ENCODE peak calls at places on chromosome 10, in six cellular contexts. One of them, this sample, is unnamed.

GRCh38 chr10:72173635-72174296 is 42.0 kb upstream of the ANAPC16 start:
- DNase-seq in H9: no peak
- DNase-seq in IMR-90: peak
- DNase-seq in MM.1S: no peak
- DNase-seq in mesenchymal stem cell: peak
- DNase-seq in HCT116: peak
- DNase-seq in this sample: peak

GRCh38 chr10:14751576-14752330 is 22.9 kb downstream of the FAM107B start:
- DNase-seq in H9: no peak
- DNase-seq in MM.1S: no peak
- DNase-seq in IMR-90: peak
- DNase-seq in mesenchymal stem cell: peak
- DNase-seq in HCT116: no peak
- DNase-seq in this sample: peak

GRCh38 chr10:95414016-95414830 is 123.4 kb upstream of the PDLIM1 start:
- DNase-seq in H9: no peak
- DNase-seq in MM.1S: no peak
- DNase-seq in IMR-90: no peak
- DNase-seq in mesenchymal stem cell: no peak
- DNase-seq in HCT116: no peak
- DNase-seq in this sample: no peak

GRCh38 chr10:132654708-132655661 is 117.4 kb downstream of the INPP5A start:
- DNase-seq in IMR-90: peak
- DNase-seq in H9: peak
- DNase-seq in mesenchymal stem cell: peak
- DNase-seq in HCT116: peak
- DNase-seq in MM.1S: no peak
- DNase-seq in this sample: peak

GRCh38 chr10:99698504-99699080 is 33.3 kb downstream of the COX15 start:
- DNase-seq in IMR-90: no peak
- DNase-seq in mesenchymal stem cell: no peak
- DNase-seq in H9: no peak
- DNase-seq in HCT116: no peak
- DNase-seq in MM.1S: no peak
- DNase-seq in this sample: no peak

GRCh38 chr10:111973306-111973705 is 210.3 kb downstream of the GPAM start:
- DNase-seq in IMR-90: no peak
- DNase-seq in mesenchymal stem cell: no peak
- DNase-seq in HCT116: no peak
- DNase-seq in H9: no peak
- DNase-seq in MM.1S: no peak
- DNase-seq in this sample: no peak

GRCh38 chr10:14617125-14617524 is 157.6 kb downstream of the FAM107B start:
- DNase-seq in mesenchymal stem cell: no peak
- DNase-seq in MM.1S: no peak
- DNase-seq in H9: no peak
- DNase-seq in HCT116: no peak
- DNase-seq in IMR-90: no peak
- DNase-seq in this sample: no peak

GRCh38 chr10:121404611-121405010 is 193.6 kb downstream of the FGFR2 start:
- DNase-seq in MM.1S: no peak
- DNase-seq in IMR-90: no peak
- DNase-seq in mesenchymal stem cell: no peak
- DNase-seq in H9: no peak
- DNase-seq in HCT116: no peak
- DNase-seq in this sample: no peak

GRCh38 chr10:61903991-61904350 is 2.5 kb downstream of the ARID5B start:
- DNase-seq in H9: no peak
- DNase-seq in IMR-90: peak
- DNase-seq in HCT116: no peak
- DNase-seq in mesenchymal stem cell: peak
- DNase-seq in MM.1S: no peak
- DNase-seq in this sample: no peak

GRCh38 chr10:67976292-67977245 is 92.1 kb downstream of the SIRT1 start:
- DNase-seq in HCT116: no peak
- DNase-seq in IMR-90: peak
- DNase-seq in H9: peak
- DNase-seq in MM.1S: no peak
- DNase-seq in mesenchymal stem cell: no peak
- DNase-seq in this sample: no peak

GRCh38 chr10:120493411-120494312 is 36.6 kb downstream of the PLPP4 start:
- DNase-seq in mesenchymal stem cell: no peak
- DNase-seq in HCT116: no peak
- DNase-seq in MM.1S: peak
- DNase-seq in H9: no peak
- DNase-seq in IMR-90: no peak
- DNase-seq in this sample: no peak

GRCh38 chr10:24196426-24197039 is 12.4 kb upstream of the KIAA1217 start:
- DNase-seq in H9: peak
- DNase-seq in IMR-90: peak
- DNase-seq in MM.1S: peak
- DNase-seq in HCT116: peak
- DNase-seq in mesenchymal stem cell: peak
- DNase-seq in this sample: peak

GRCh38 chr10:127563718-127564553 is 14.8 kb downstream of the NPS start:
- DNase-seq in H9: peak
- DNase-seq in MM.1S: peak
- DNase-seq in HCT116: peak
- DNase-seq in IMR-90: no peak
- DNase-seq in mesenchymal stem cell: no peak
- DNase-seq in this sample: peak

GRCh38 chr10:19925064-19925463 is 108.8 kb downstream of the PLXDC2 start:
- DNase-seq in HCT116: no peak
- DNase-seq in H9: no peak
- DNase-seq in MM.1S: no peak
- DNase-seq in IMR-90: no peak
- DNase-seq in mesenchymal stem cell: no peak
- DNase-seq in this sample: no peak

GRCh38 chr10:43320226-43320625 is 51.2 kb upstream of the FXYD4 start:
- DNase-seq in HCT116: no peak
- DNase-seq in H9: no peak
- DNase-seq in IMR-90: no peak
- DNase-seq in mesenchymal stem cell: no peak
- DNase-seq in MM.1S: no peak
- DNase-seq in this sample: no peak

GRCh38 chr10:23345861-23346260 is 1.3 kb upstream of the C10orf67 start:
- DNase-seq in H9: no peak
- DNase-seq in HCT116: no peak
- DNase-seq in mesenchymal stem cell: peak
- DNase-seq in IMR-90: peak
- DNase-seq in MM.1S: no peak
- DNase-seq in this sample: no peak

GRCh38 chr10:22801759-22802158 is 87.4 kb upstream of the PIP4K2A start:
- DNase-seq in IMR-90: no peak
- DNase-seq in mesenchymal stem cell: peak
- DNase-seq in HCT116: no peak
- DNase-seq in H9: no peak
- DNase-seq in MM.1S: no peak
- DNase-seq in this sample: no peak

GRCh38 chr10:572066-572465 is 117.4 kb downstream of the DIP2C start:
- DNase-seq in mesenchymal stem cell: no peak
- DNase-seq in IMR-90: no peak
- DNase-seq in H9: no peak
- DNase-seq in MM.1S: no peak
- DNase-seq in HCT116: no peak
- DNase-seq in this sample: no peak

GRCh38 chr10:114661212-114661611 is 3.1 kb upstream of the ABLIM1 start:
- DNase-seq in HCT116: no peak
- DNase-seq in mesenchymal stem cell: no peak
- DNase-seq in IMR-90: no peak
- DNase-seq in MM.1S: no peak
- DNase-seq in H9: no peak
- DNase-seq in this sample: no peak

GRCh38 chr10:90742189-90742588 is 115.7 kb downstream of the HTR7 start:
- DNase-seq in HCT116: peak
- DNase-seq in MM.1S: no peak
- DNase-seq in mesenchymal stem cell: peak
- DNase-seq in IMR-90: peak
- DNase-seq in H9: no peak
- DNase-seq in this sample: no peak

GRCh38 chr10:119270893-119271361 is 63.6 kb downstream of the GRK5 start:
- DNase-seq in HCT116: peak
- DNase-seq in IMR-90: peak
- DNase-seq in mesenchymal stem cell: no peak
- DNase-seq in H9: no peak
- DNase-seq in MM.1S: peak
- DNase-seq in this sample: no peak

GRCh38 chr10:33129181-33129928 is 171.3 kb upstream of the ITGB1 start:
- DNase-seq in HCT116: no peak
- DNase-seq in H9: no peak
- DNase-seq in IMR-90: peak
- DNase-seq in mesenchymal stem cell: peak
- DNase-seq in MM.1S: no peak
- DNase-seq in this sample: no peak

GRCh38 chr10:63206576-63206975 is 73.4 kb downstream of the NRBF2 start:
- DNase-seq in HCT116: no peak
- DNase-seq in MM.1S: peak
- DNase-seq in mesenchymal stem cell: no peak
- DNase-seq in IMR-90: peak
- DNase-seq in H9: no peak
- DNase-seq in this sample: no peak

GRCh38 chr10:46553238-46554049 is 3.0 kb downstream of the GPRIN2 start:
- DNase-seq in H9: peak
- DNase-seq in HCT116: no peak
- DNase-seq in IMR-90: no peak
- DNase-seq in mesenchymal stem cell: no peak
- DNase-seq in MM.1S: no peak
- DNase-seq in this sample: no peak

GRCh38 chr10:46555713-46556514 is 544 bp downstream of the GPRIN2 start:
- DNase-seq in MM.1S: peak
- DNase-seq in H9: peak
- DNase-seq in IMR-90: no peak
- DNase-seq in mesenchymal stem cell: no peak
- DNase-seq in HCT116: no peak
- DNase-seq in this sample: peak

GRCh38 chr10:46554166-46554781 is 2.2 kb downstream of the GPRIN2 start:
- DNase-seq in IMR-90: no peak
- DNase-seq in mesenchymal stem cell: no peak
- DNase-seq in HCT116: no peak
- DNase-seq in MM.1S: no peak
- DNase-seq in H9: peak
- DNase-seq in this sample: no peak

GRCh38 chr10:46556515-46557318 is at the start of gene GPRIN2:
- DNase-seq in MM.1S: peak
- DNase-seq in IMR-90: no peak
- DNase-seq in HCT116: no peak
- DNase-seq in H9: peak
- DNase-seq in mesenchymal stem cell: no peak
- DNase-seq in this sample: peak

DNA sequence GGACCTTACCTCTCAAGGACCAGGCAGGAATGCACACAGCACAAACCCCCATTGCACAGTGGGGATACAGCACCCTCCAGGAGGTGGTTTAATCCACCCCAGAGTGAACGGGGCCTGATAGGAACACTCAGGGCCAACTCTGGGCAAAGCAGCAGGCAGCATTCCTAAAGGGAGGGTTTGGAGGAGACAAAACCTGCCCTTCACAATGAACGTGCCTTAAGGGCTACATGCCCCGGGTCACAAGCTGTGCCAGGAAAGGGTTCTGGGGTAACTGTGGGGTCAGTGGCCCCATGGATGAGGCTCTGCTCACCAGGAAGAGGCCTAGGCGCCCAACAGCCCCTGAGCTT is 1.1 kb downstream of the GPRIN2 start:
- DNase-seq in MM.1S: no peak
- DNase-seq in H9: peak
- DNase-seq in IMR-90: no peak
- DNase-seq in HCT116: no peak
- DNase-seq in mesenchymal stem cell: no peak
- DNase-seq in this sample: peak
- H3K4me2 ChIP-seq in MM.1S: no peak
- H3K4me2 ChIP-seq in H9: peak
- H3K4me2 ChIP-seq in IMR-90: no peak
- H3K4me2 ChIP-seq in HCT116: peak
- H3K4me2 ChIP-seq in mesenchymal stem cell: no peak
- H3K4me2 ChIP-seq in this sample: peak

GRCh38 chr10:104307576-104308438 is 30.5 kb downstream of the ITPRIP start:
- DNase-seq in mesenchymal stem cell: no peak
- DNase-seq in IMR-90: no peak
- DNase-seq in H9: no peak
- DNase-seq in HCT116: no peak
- DNase-seq in MM.1S: no peak
- DNase-seq in this sample: no peak
- H3K4me2 ChIP-seq in mesenchymal stem cell: no peak
- H3K4me2 ChIP-seq in IMR-90: no peak
- H3K4me2 ChIP-seq in H9: no peak
- H3K4me2 ChIP-seq in HCT116: no peak
- H3K4me2 ChIP-seq in MM.1S: peak
- H3K4me2 ChIP-seq in this sample: no peak

DNA sequence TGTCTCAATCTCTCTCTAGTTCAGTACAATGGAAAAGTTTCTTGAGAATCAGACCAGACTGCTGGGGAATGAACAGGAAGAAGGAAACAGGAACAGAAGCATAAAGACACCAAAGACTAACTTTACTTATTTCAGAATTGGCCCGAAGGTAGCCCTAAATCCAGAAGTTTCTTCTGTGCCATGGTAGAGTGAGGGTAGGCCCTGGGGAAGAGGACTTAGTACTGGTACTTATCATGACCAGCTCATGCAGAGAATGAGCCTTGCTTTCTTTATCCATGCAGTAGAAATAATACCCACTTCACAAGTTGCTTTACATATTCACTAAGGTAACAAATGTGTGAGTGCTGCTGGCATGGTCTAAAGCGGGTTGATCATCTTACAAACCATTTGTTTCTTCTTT is 153.8 kb downstream of the CELF2 start:
- DNase-seq in H9: no peak
- DNase-seq in mesenchymal stem cell: no peak
- DNase-seq in HCT116: no peak
- DNase-seq in IMR-90: no peak
- DNase-seq in MM.1S: peak
- DNase-seq in this sample: no peak
- H3K4me2 ChIP-seq in H9: no peak
- H3K4me2 ChIP-seq in mesenchymal stem cell: no peak
- H3K4me2 ChIP-seq in HCT116: no peak
- H3K4me2 ChIP-seq in IMR-90: no peak
- H3K4me2 ChIP-seq in MM.1S: peak
- H3K4me2 ChIP-seq in this sample: no peak

DNA sequence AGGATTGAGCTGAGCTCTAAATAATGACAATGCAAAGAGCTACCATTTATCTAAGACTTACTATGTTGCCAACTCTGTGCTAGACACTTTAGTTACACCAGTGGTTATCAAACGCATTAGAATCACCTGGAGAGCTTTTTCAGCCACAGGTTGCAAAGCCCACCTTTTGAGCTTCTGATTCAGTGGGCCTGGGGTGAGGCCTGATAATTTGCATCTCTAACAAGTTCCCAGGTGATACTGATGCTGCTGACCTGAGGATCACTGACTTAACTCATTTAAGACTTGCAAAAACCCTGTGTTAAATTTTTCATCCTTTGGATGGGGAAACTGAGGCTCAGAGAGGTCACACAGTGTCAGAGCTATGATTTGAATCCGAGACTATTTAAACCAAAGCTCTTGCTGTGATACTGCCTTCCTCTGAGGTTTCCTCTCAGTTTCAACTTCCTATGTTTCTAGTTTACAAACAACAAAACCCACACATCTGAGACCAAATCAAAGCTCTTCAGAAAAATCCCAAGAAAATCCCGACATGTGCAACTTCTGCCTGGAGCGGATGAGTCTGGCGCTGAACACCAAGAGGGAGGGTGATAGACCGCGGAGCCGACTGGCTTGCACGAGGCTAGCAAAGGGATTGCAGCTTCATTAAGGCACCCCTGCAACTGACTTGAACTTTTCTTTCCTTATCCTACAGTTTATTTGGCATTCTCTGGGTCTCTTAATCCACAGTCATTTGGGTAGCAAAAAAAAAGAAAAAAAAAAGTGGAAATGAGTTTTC is 124.9 kb downstream of the CYP26A1 start:
- DNase-seq in HCT116: no peak
- DNase-seq in H9: no peak
- DNase-seq in MM.1S: no peak
- DNase-seq in IMR-90: peak
- DNase-seq in mesenchymal stem cell: peak
- DNase-seq in this sample: peak
- H3K4me2 ChIP-seq in HCT116: peak
- H3K4me2 ChIP-seq in H9: peak
- H3K4me2 ChIP-seq in MM.1S: no peak
- H3K4me2 ChIP-seq in IMR-90: peak
- H3K4me2 ChIP-seq in mesenchymal stem cell: peak
- H3K4me2 ChIP-seq in this sample: no peak

This sample was measured in mesendoderm.